ENCODE peak calls at places on chromosomes 12 and 14, in eight cellular contexts. One of them, this sample, is unnamed.

GRCh38 chr14:50816419-50817047 is 14.4 kb downstream of the NIN start:
- DNase-seq in lung: no peak
- DNase-seq in uterus: peak
- DNase-seq in spleen: no peak
- DNase-seq in upper lobe of right lung: no peak
- DNase-seq in ascending aorta: no peak
- DNase-seq in endothelial cell: no peak
- DNase-seq in AG04450: no peak
- DNase-seq in this sample: no peak

GRCh38 chr12:109951136-109951535 is 45.0 kb downstream of the GIT2 start:
- DNase-seq in lung: no peak
- DNase-seq in uterus: no peak
- DNase-seq in spleen: no peak
- DNase-seq in upper lobe of right lung: no peak
- DNase-seq in ascending aorta: no peak
- DNase-seq in endothelial cell: no peak
- DNase-seq in AG04450: peak
- DNase-seq in this sample: no peak

GRCh38 chr12:70920251-70920851 is at the start of gene PTPRR:
- DNase-seq in lung: no peak
- DNase-seq in uterus: no peak
- DNase-seq in spleen: no peak
- DNase-seq in upper lobe of right lung: peak
- DNase-seq in ascending aorta: no peak
- DNase-seq in endothelial cell: peak
- DNase-seq in AG04450: no peak
- DNase-seq in this sample: no peak

GRCh38 chr14:101591121-101591520 is 29.8 kb downstream of the DIO3 start:
- DNase-seq in lung: no peak
- DNase-seq in uterus: no peak
- DNase-seq in spleen: peak
- DNase-seq in upper lobe of right lung: peak
- DNase-seq in ascending aorta: no peak
- DNase-seq in endothelial cell: no peak
- DNase-seq in AG04450: no peak
- DNase-seq in this sample: peak

GRCh38 chr14:27613102-27613501 is 1015.3 kb upstream of the NOVA1 start:
- DNase-seq in lung: no peak
- DNase-seq in uterus: no peak
- DNase-seq in spleen: no peak
- DNase-seq in upper lobe of right lung: no peak
- DNase-seq in ascending aorta: no peak
- DNase-seq in endothelial cell: no peak
- DNase-seq in AG04450: no peak
- DNase-seq in this sample: no peak

GRCh38 chr14:80491131-80491530 is 279.8 kb upstream of the DIO2 start:
- DNase-seq in lung: no peak
- DNase-seq in uterus: no peak
- DNase-seq in spleen: no peak
- DNase-seq in upper lobe of right lung: no peak
- DNase-seq in ascending aorta: no peak
- DNase-seq in endothelial cell: no peak
- DNase-seq in AG04450: no peak
- DNase-seq in this sample: no peak

GRCh38 chr14:93778453-93778852 is 9.8 kb downstream of the PRIMA1 start:
- DNase-seq in lung: no peak
- DNase-seq in uterus: no peak
- DNase-seq in spleen: no peak
- DNase-seq in upper lobe of right lung: no peak
- DNase-seq in ascending aorta: no peak
- DNase-seq in endothelial cell: no peak
- DNase-seq in AG04450: no peak
- DNase-seq in this sample: no peak

GRCh38 chr12:94037444-94037843 is 110.9 kb upstream of the PLXNC1 start:
- DNase-seq in lung: no peak
- DNase-seq in uterus: no peak
- DNase-seq in spleen: no peak
- DNase-seq in upper lobe of right lung: no peak
- DNase-seq in ascending aorta: no peak
- DNase-seq in endothelial cell: no peak
- DNase-seq in AG04450: no peak
- DNase-seq in this sample: no peak

GRCh38 chr12:107912421-107913004 is 138.0 kb downstream of the ASCL4 start:
- DNase-seq in lung: no peak
- DNase-seq in uterus: no peak
- DNase-seq in spleen: peak
- DNase-seq in upper lobe of right lung: peak
- DNase-seq in ascending aorta: no peak
- DNase-seq in endothelial cell: peak
- DNase-seq in AG04450: no peak
- DNase-seq in this sample: peak
- TF ChIP-seq CTCF in lung: no peak
- TF ChIP-seq CTCF in uterus: peak
- TF ChIP-seq CTCF in spleen: no peak
- TF ChIP-seq CTCF in upper lobe of right lung: peak
- TF ChIP-seq CTCF in ascending aorta: peak
- TF ChIP-seq CTCF in endothelial cell: peak
- TF ChIP-seq CTCF in AG04450: peak
- TF ChIP-seq CTCF in this sample: peak

DNA sequence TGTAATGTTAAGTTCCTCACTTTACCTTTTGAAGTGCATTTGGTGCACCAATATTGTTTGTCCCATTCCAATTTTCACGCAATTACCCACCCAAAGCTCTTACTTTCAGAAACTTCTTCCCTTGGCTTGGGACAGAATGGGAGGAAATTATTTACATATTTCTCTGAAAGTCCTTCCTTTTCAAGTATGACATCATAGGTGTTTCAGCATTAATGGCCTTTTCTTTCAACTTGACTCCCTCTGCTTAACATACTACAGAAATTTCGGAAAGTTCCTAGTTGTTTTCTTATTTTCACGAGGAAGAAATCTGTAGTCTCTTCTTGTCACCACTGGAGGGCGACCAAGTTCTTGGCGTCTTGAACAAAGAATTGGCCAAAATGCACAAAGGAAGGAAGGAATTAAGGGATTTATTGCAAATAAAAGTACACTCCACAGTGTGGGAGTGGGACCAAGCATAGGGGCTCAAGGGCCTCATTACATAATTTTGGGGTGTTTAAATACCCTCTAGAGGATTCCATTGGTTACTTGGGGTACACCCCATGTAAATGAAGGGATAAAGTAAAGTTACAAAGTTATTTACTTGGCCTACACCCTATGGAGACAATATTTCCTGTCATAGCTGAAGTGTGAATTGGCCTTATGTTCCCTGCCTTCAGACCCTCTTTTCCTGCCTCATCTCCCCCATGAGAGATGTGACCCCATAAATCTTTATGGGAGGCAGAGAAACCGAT is 70.5 kb downstream of the RPL10L start:
- DNase-seq in lung: no peak
- DNase-seq in uterus: no peak
- DNase-seq in spleen: no peak
- DNase-seq in upper lobe of right lung: no peak
- DNase-seq in ascending aorta: no peak
- DNase-seq in endothelial cell: peak
- DNase-seq in AG04450: no peak
- DNase-seq in this sample: peak
- TF ChIP-seq CTCF in lung: peak
- TF ChIP-seq CTCF in uterus: no peak
- TF ChIP-seq CTCF in spleen: no peak
- TF ChIP-seq CTCF in upper lobe of right lung: peak
- TF ChIP-seq CTCF in ascending aorta: no peak
- TF ChIP-seq CTCF in endothelial cell: peak
- TF ChIP-seq CTCF in AG04450: no peak
- TF ChIP-seq CTCF in this sample: peak

GRCh38 chr12:23628836-23629235 is 320.6 kb downstream of the SOX5 start:
- DNase-seq in lung: no peak
- DNase-seq in uterus: no peak
- DNase-seq in spleen: no peak
- DNase-seq in upper lobe of right lung: no peak
- DNase-seq in ascending aorta: no peak
- DNase-seq in endothelial cell: no peak
- DNase-seq in AG04450: no peak
- DNase-seq in this sample: no peak
- TF ChIP-seq CTCF in lung: no peak
- TF ChIP-seq CTCF in uterus: no peak
- TF ChIP-seq CTCF in spleen: no peak
- TF ChIP-seq CTCF in upper lobe of right lung: no peak
- TF ChIP-seq CTCF in ascending aorta: no peak
- TF ChIP-seq CTCF in endothelial cell: no peak
- TF ChIP-seq CTCF in AG04450: no peak
- TF ChIP-seq CTCF in this sample: no peak

DNA sequence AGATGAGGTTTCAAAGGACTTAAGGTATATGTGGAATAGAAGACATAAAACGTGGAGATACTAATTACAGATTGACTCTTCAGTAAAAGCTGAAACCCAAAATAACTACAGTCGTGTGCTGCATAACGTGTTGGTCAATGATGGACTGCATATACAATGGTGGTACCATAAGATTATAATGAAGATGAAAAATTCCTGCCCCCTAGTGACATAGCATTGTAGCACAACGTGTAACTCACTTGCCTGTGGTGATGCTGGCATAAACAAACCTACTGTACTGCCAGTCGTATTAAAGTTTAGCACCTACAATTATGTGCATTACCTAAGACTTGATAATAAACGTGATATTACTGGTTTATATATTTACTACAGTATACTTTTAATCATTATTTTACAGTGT is 150.3 kb downstream of the LRRK2 start:
- DNase-seq in lung: no peak
- DNase-seq in uterus: no peak
- DNase-seq in spleen: no peak
- DNase-seq in upper lobe of right lung: no peak
- DNase-seq in ascending aorta: no peak
- DNase-seq in endothelial cell: no peak
- DNase-seq in AG04450: no peak
- DNase-seq in this sample: no peak
- TF ChIP-seq CTCF in lung: no peak
- TF ChIP-seq CTCF in uterus: no peak
- TF ChIP-seq CTCF in spleen: no peak
- TF ChIP-seq CTCF in upper lobe of right lung: peak
- TF ChIP-seq CTCF in ascending aorta: no peak
- TF ChIP-seq CTCF in endothelial cell: peak
- TF ChIP-seq CTCF in AG04450: peak
- TF ChIP-seq CTCF in this sample: peak

GRCh38 chr14:77124345-77125274 is 17.0 kb downstream of the ZDHHC22 start:
- DNase-seq in lung: no peak
- DNase-seq in uterus: peak
- DNase-seq in spleen: peak
- DNase-seq in upper lobe of right lung: peak
- DNase-seq in ascending aorta: no peak
- DNase-seq in endothelial cell: peak
- DNase-seq in AG04450: no peak
- DNase-seq in this sample: peak
- TF ChIP-seq CTCF in lung: peak
- TF ChIP-seq CTCF in uterus: peak
- TF ChIP-seq CTCF in spleen: peak
- TF ChIP-seq CTCF in upper lobe of right lung: peak
- TF ChIP-seq CTCF in ascending aorta: peak
- TF ChIP-seq CTCF in endothelial cell: peak
- TF ChIP-seq CTCF in AG04450: no peak
- TF ChIP-seq CTCF in this sample: peak

GRCh38 chr12:108515916-108516315 is 839 bp downstream of the FICD start:
- DNase-seq in lung: no peak
- DNase-seq in uterus: no peak
- DNase-seq in spleen: peak
- DNase-seq in upper lobe of right lung: no peak
- DNase-seq in ascending aorta: no peak
- DNase-seq in endothelial cell: no peak
- DNase-seq in AG04450: no peak
- DNase-seq in this sample: no peak

GRCh38 chr12:108516511-108517275 is 1.6 kb downstream of the FICD start:
- DNase-seq in lung: no peak
- DNase-seq in uterus: no peak
- DNase-seq in spleen: no peak
- DNase-seq in upper lobe of right lung: no peak
- DNase-seq in ascending aorta: no peak
- DNase-seq in endothelial cell: no peak
- DNase-seq in AG04450: no peak
- DNase-seq in this sample: no peak

GRCh38 chr12:108514468-108514972 is 557 bp upstream of the FICD start:
- DNase-seq in lung: no peak
- DNase-seq in uterus: no peak
- DNase-seq in spleen: no peak
- DNase-seq in upper lobe of right lung: no peak
- DNase-seq in ascending aorta: no peak
- DNase-seq in endothelial cell: no peak
- DNase-seq in AG04450: no peak
- DNase-seq in this sample: no peak

GRCh38 chr12:108517288-108518100 is 2.4 kb downstream of the FICD start:
- DNase-seq in lung: no peak
- DNase-seq in uterus: no peak
- DNase-seq in spleen: no peak
- DNase-seq in upper lobe of right lung: no peak
- DNase-seq in ascending aorta: no peak
- DNase-seq in endothelial cell: no peak
- DNase-seq in AG04450: no peak
- DNase-seq in this sample: no peak

GRCh38 chr12:108514973-108515814 is at the start of gene FICD:
- DNase-seq in lung: peak
- DNase-seq in uterus: peak
- DNase-seq in spleen: peak
- DNase-seq in upper lobe of right lung: peak
- DNase-seq in ascending aorta: peak
- DNase-seq in endothelial cell: peak
- DNase-seq in AG04450: peak
- DNase-seq in this sample: peak
- TF ChIP-seq CTCF in lung: no peak
- TF ChIP-seq CTCF in uterus: no peak
- TF ChIP-seq CTCF in spleen: no peak
- TF ChIP-seq CTCF in upper lobe of right lung: no peak
- TF ChIP-seq CTCF in ascending aorta: no peak
- TF ChIP-seq CTCF in endothelial cell: no peak
- TF ChIP-seq CTCF in AG04450: no peak
- TF ChIP-seq CTCF in this sample: no peak

DNA sequence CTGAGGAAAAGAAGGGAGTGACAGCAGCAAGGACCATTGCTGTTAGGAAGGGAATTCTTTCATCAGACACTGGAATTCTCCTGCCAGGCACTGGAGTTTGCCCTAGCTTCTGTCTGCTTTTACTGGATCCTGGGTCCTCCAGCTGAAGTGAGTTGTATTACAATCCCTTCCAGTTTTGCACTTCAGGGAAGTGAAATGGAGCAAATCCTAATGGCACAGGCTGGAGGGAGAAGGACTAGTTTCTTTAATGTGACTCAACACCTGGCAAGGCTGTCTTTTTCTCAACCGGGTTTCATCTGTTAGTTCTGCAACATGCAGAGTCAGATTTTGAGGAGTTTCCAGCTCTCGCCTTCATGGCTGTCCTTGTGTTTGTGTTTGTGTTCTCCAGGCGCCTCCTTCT is 45.8 kb downstream of the ETV6 start:
- DNase-seq in lung: no peak
- DNase-seq in uterus: peak
- DNase-seq in spleen: no peak
- DNase-seq in upper lobe of right lung: no peak
- DNase-seq in ascending aorta: no peak
- DNase-seq in endothelial cell: no peak
- DNase-seq in AG04450: no peak
- DNase-seq in this sample: no peak
- TF ChIP-seq CTCF in lung: no peak
- TF ChIP-seq CTCF in uterus: no peak
- TF ChIP-seq CTCF in spleen: no peak
- TF ChIP-seq CTCF in upper lobe of right lung: no peak
- TF ChIP-seq CTCF in ascending aorta: no peak
- TF ChIP-seq CTCF in endothelial cell: no peak
- TF ChIP-seq CTCF in AG04450: no peak
- TF ChIP-seq CTCF in this sample: no peak

This sample was measured in GM13976.